ENCODE peak calls at places on chromosome 18, in nine cellular contexts. N, E, O, Q, L, U, R, Z and M are unnamed samples.

GRCh38 chr18:40868110-40868858 is 1086.8 kb upstream of the PIK3C3 start:
- DNase-seq in E (no peak), Q (peak; percentile 96), U (no peak), R (no peak), Z (peak; percentile 41), N (no peak), L (no peak), O (peak; percentile 77), M (no peak)

GRCh38 chr18:63140997-63141776 is 178.4 kb downstream of the BCL2 start:
- DNase-seq in E (no peak), Q (no peak), L (no peak), O (no peak), Z (no peak), R (no peak), U (no peak), N (no peak), M (no peak)

GRCh38 chr18:25298853-25299274 is 53.1 kb downstream of the ZNF521 start:
- DNase-seq in U (no peak), L (no peak), Z (peak; percentile 17), Q (peak; percentile 94), R (no peak), O (peak; percentile 89), N (no peak), E (no peak), M (no peak)

GRCh38 chr18:9968081-9968848 is 54.4 kb downstream of the VAPA start:
- DNase-seq in E (no peak), U (no peak), N (no peak), Q (peak; percentile 52), R (no peak), Z (no peak), L (no peak), O (no peak), M (no peak)

GRCh38 chr18:35695803-35696202 is 114.3 kb downstream of the GALNT1 start:
- DNase-seq in O (no peak), Q (no peak), N (no peak), E (no peak), U (no peak), Z (no peak), R (no peak), L (no peak), M (no peak)

GRCh38 chr18:9827856-9828793 is 57.6 kb upstream of the TXNDC2 start:
- DNase-seq in L (no peak), R (no peak), U (peak; percentile 97), E (no peak), Q (peak; percentile 99), O (peak; percentile 99), Z (peak; percentile 62), N (no peak), M (no peak)

GRCh38 chr18:55236150-55236931 is 277.1 kb upstream of the CCDC68 start:
- DNase-seq in L (no peak), O (no peak), E (no peak), Z (no peak), N (no peak), U (no peak), Q (peak; percentile 38), R (peak; percentile 82), M (no peak)

GRCh38 chr18:32771871-32772499 is 838 bp downstream of the KLHL14 start:
- DNase-seq in N (no peak), O (no peak), U (no peak), R (no peak), Q (peak; percentile 4), Z (peak; percentile 35), E (peak; percentile 62), L (peak; percentile 75), M (peak; percentile 70)

GRCh38 chr18:43396266-43396665 is 119.0 kb upstream of the SYT4 start:
- DNase-seq in O (peak; percentile 1), R (peak; percentile 36), U (no peak), Z (peak; percentile 39), L (peak; percentile 10), E (peak; percentile 38), N (no peak), Q (peak; percentile 41), M (peak; percentile 52)

GRCh38 chr18:53792762-53793161 is 431.7 kb downstream of the MBD2 start:
- DNase-seq in L (no peak), R (no peak), Z (no peak), Q (no peak), E (no peak), U (no peak), O (no peak), N (no peak), M (no peak)

GRCh38 chr18:62523631-62524442 is 1.0 kb downstream of the ZCCHC2 start:
- DNase-seq in E (peak; percentile 52), R (peak; percentile 17), L (peak; percentile 66), U (no peak), N (peak; percentile 54), Q (peak; percentile 81), Z (peak; percentile 73), O (peak; percentile 30), M (peak; percentile 70)

GRCh38 chr18:58047556-58047882 is 3.5 kb downstream of the NEDD4L start:
- DNase-seq in N (no peak), L (no peak), U (no peak), Q (no peak), R (no peak), O (no peak), E (no peak), Z (no peak), M (no peak)
- H3K27ac ChIP-seq in N (no peak overlapping the region), L (no peak overlapping the region), U (no peak overlapping the region), Q (no peak overlapping the region), R (no peak overlapping the region), O (no peak overlapping the region), E (no peak overlapping the region), Z (peak overlapping the region; percentile 97), M (no peak overlapping the region)

GRCh38 chr18:77078671-77079070 is 53.9 kb downstream of the MBP start:
- DNase-seq in Q (no peak), L (no peak), O (no peak), U (no peak), N (no peak), E (no peak), R (no peak), Z (no peak), M (no peak)

GRCh38 chr18:77080283-77080682 is 52.3 kb downstream of the MBP start:
- DNase-seq in U (no peak), L (no peak), R (peak; percentile 79), O (no peak), E (no peak), Z (no peak), N (peak; percentile 60), Q (no peak), M (no peak)

GRCh38 chr18:77077401-77077800 is 55.2 kb downstream of the MBP start:
- DNase-seq in Q (no peak), E (no peak), N (no peak), O (no peak), L (no peak), R (no peak), U (no peak), Z (no peak), M (no peak)

GRCh38 chr18:77077836-77078456 is 54.6 kb downstream of the MBP start:
- DNase-seq in Q (peak; percentile 66), R (no peak), L (no peak), E (no peak), O (no peak), N (no peak), Z (no peak), U (no peak), M (no peak)

GRCh38 chr18:77079088-77079487 is 53.5 kb downstream of the MBP start:
- DNase-seq in Q (no peak), O (no peak), U (no peak), E (no peak), L (no peak), R (no peak), N (no peak), Z (no peak), M (no peak)
- H3K4me1 ChIP-seq in Q (peaks cover 7% of the 10 kb centered on the region), O (peaks cover 5% of the 10 kb centered on the region), U (peaks cover 43% of the 10 kb centered on the region), E (no peaks in the 10 kb centered on the region), L (no peaks in the 10 kb centered on the region), R (peaks cover 14% of the 10 kb centered on the region), N (peaks cover 21% of the 10 kb centered on the region), Z (peaks cover 2% of the 10 kb centered on the region), M (peaks cover 8% of the 10 kb centered on the region)

DNA sequence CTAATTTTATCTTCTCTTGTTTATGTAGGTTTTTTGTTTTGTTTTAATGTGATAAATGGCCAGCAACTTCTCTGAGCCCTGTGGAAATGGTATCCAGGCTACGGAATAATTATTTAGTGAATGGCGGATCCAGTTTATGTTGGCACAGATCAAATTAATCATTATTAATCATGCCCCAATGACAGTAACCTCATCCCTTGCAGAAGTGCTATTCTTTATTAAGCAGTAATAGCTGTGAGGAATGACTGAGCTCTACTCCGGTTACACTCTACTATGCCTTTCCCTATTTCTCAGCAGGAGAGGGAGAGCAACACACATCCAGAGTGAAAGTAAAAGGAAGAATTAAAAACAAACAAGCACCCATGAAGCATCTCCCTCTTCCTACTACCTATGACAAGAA is 84.8 kb downstream of the SETBP1 start:
- DNase-seq in O (no peak), E (no peak), R (no peak), Z (no peak), L (no peak), U (no peak), Q (no peak), N (no peak), M (no peak)
- TF ChIP-seq EZH2phosphoT487 in O (no peak), E (no peak), R (no peak), Z (no peak), L (no peak), U (no peak), Q (no peak), N (no peak), M (no peak)

GRCh38 chr18:12293831-12294230 is 14.2 kb upstream of the TUBB6 start:
- DNase-seq in Z (no peak), O (no peak), U (no peak), L (no peak), E (no peak), N (no peak), R (no peak), Q (no peak), M (no peak)

GRCh38 chr18:12296457-12296856 is 11.6 kb upstream of the TUBB6 start:
- DNase-seq in E (no peak), R (no peak), O (peak; percentile 12), Q (no peak), U (no peak), L (no peak), N (no peak), Z (no peak), M (no peak)

GRCh38 chr18:12296087-12296403 is 12.0 kb upstream of the TUBB6 start:
- DNase-seq in U (no peak), E (no peak), L (no peak), R (no peak), N (no peak), Z (no peak), O (peak; percentile 52), Q (peak; percentile 56), M (no peak)

GRCh38 chr18:12291690-12292089 is 16.4 kb upstream of the TUBB6 start:
- DNase-seq in Q (no peak), N (no peak), E (no peak), R (no peak), Z (no peak), U (no peak), L (no peak), O (no peak), M (no peak)

DNA sequence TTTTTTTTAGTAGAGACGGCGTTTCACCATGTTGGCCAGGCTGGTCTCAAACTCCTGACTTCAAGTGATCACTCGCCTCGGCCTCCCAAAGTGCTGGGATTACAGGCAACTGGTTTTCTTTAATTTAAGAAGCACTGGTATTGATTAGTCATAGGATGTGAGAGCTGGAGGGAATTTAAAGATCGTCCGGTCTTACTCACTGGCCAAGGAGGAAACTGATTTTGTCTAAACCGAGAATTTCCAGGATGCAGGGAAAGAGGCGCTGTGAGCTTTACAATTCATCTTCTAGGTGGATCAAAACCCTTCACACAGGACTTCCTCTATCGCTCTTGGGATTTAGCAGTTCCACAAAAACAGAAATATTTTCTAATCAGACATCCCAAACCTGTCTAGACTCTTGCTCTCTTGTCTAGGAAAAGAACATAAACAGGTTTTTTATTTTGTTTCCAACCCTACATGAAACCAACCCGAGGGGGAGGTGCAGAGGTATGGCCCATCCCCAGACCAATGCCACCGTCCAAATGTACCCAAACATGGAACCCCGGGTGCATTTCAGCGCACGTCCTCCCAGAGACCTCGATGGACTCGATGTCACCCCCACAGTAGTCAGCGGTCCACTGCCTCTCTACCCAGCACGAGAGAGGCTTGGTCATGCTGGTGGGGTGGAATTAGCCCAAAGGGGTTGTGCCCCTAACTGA is 12.5 kb upstream of the TUBB6 start:
- DNase-seq in Q (no peak), N (no peak), O (peak; percentile 65), E (no peak), R (no peak), U (no peak), L (no peak), Z (no peak), M (no peak)
- H3K27ac ChIP-seq in Q (peak overlapping the region; percentile 24), N (no peak overlapping the region), O (peak overlapping the region; percentile 51), E (no peak overlapping the region), R (no peak overlapping the region), U (no peak overlapping the region), L (no peak overlapping the region), Z (no peak overlapping the region), M (no peak overlapping the region)